ENCODE peak calls at places on chromosomes 2 and 18, in seven cellular contexts. One of them, this sample, is unnamed.

GRCh38 chr2:100988630-100989417 is 13.3 kb upstream of the RPL31 start:
- DNase-seq in PC-3: no peak
- DNase-seq in PC-9: no peak
- DNase-seq in brain microvascular endothelial cell: peak; percentile 26
- DNase-seq in HFF-Myc: no peak
- DNase-seq in bronchial epithelial cell: no peak
- DNase-seq in AG09309: no peak
- DNase-seq in this sample: no peak

GRCh38 chr2:71675296-71675695 is 221.9 kb downstream of the DYSF start:
- DNase-seq in PC-3: no peak
- DNase-seq in PC-9: peak; percentile 66
- DNase-seq in brain microvascular endothelial cell: no peak
- DNase-seq in HFF-Myc: no peak
- DNase-seq in bronchial epithelial cell: peak; percentile 68
- DNase-seq in AG09309: no peak
- DNase-seq in this sample: peak; percentile 59

GRCh38 chr18:79645291-79645983 is 34.2 kb upstream of the CTDP1 start:
- DNase-seq in PC-3: no peak
- DNase-seq in PC-9: no peak
- DNase-seq in brain microvascular endothelial cell: no peak
- DNase-seq in HFF-Myc: no peak
- DNase-seq in bronchial epithelial cell: no peak
- DNase-seq in AG09309: no peak
- DNase-seq in this sample: no peak

GRCh38 chr2:28469947-28470585 is 25.8 kb upstream of the PLB1 start:
- DNase-seq in PC-3: no peak
- DNase-seq in PC-9: no peak
- DNase-seq in brain microvascular endothelial cell: no peak
- DNase-seq in HFF-Myc: no peak
- DNase-seq in bronchial epithelial cell: no peak
- DNase-seq in AG09309: no peak
- DNase-seq in this sample: no peak

GRCh38 chr2:40431600-40431955 is 20.3 kb downstream of the SLC8A1 start:
- DNase-seq in PC-3: peak; percentile 46
- DNase-seq in PC-9: no peak
- DNase-seq in brain microvascular endothelial cell: peak; percentile 29
- DNase-seq in HFF-Myc: peak; percentile 57
- DNase-seq in bronchial epithelial cell: peak; percentile 68
- DNase-seq in AG09309: peak; percentile 68
- DNase-seq in this sample: peak; percentile 60

GRCh38 chr2:162056796-162057399 is 17.1 kb downstream of the DPP4 start:
- DNase-seq in PC-3: peak; percentile 39
- DNase-seq in PC-9: no peak
- DNase-seq in brain microvascular endothelial cell: no peak
- DNase-seq in HFF-Myc: no peak
- DNase-seq in bronchial epithelial cell: peak; percentile 31
- DNase-seq in AG09309: no peak
- DNase-seq in this sample: no peak

GRCh38 chr2:62506421-62506750 is 391 bp upstream of the TMEM17 start:
- DNase-seq in PC-3: no peak
- DNase-seq in PC-9: no peak
- DNase-seq in brain microvascular endothelial cell: no peak
- DNase-seq in HFF-Myc: no peak
- DNase-seq in bronchial epithelial cell: peak; percentile 57
- DNase-seq in AG09309: no peak
- DNase-seq in this sample: no peak

GRCh38 chr18:67783215-67783946 is 266.9 kb upstream of the DSEL start:
- DNase-seq in PC-3: peak; percentile 96
- DNase-seq in PC-9: no peak
- DNase-seq in brain microvascular endothelial cell: peak; percentile 77
- DNase-seq in HFF-Myc: peak; percentile 56
- DNase-seq in bronchial epithelial cell: peak; percentile 95
- DNase-seq in AG09309: peak; percentile 80
- DNase-seq in this sample: peak; percentile 83

GRCh38 chr2:160224060-160224459 is 24.0 kb upstream of the ITGB6 start:
- DNase-seq in PC-3: peak; percentile 96
- DNase-seq in PC-9: no peak
- DNase-seq in brain microvascular endothelial cell: peak; percentile 96
- DNase-seq in HFF-Myc: peak; percentile 81
- DNase-seq in bronchial epithelial cell: peak; percentile 98
- DNase-seq in AG09309: peak; percentile 89
- DNase-seq in this sample: peak; percentile 97

GRCh38 chr2:141611981-141612380 is 518.8 kb downstream of the LRP1B start:
- DNase-seq in PC-3: peak; percentile 75
- DNase-seq in PC-9: no peak
- DNase-seq in brain microvascular endothelial cell: no peak
- DNase-seq in HFF-Myc: no peak
- DNase-seq in bronchial epithelial cell: peak; percentile 79
- DNase-seq in AG09309: no peak
- DNase-seq in this sample: no peak

GRCh38 chr2:58376592-58376991 is 135.5 kb upstream of the FANCL start:
- DNase-seq in PC-3: peak; percentile 86
- DNase-seq in PC-9: no peak
- DNase-seq in brain microvascular endothelial cell: no peak
- DNase-seq in HFF-Myc: no peak
- DNase-seq in bronchial epithelial cell: peak; percentile 75
- DNase-seq in AG09309: no peak
- DNase-seq in this sample: peak; percentile 6

GRCh38 chr2:97712693-97713295 is 582 bp upstream of the ZAP70 start:
- DNase-seq in PC-3: no peak
- DNase-seq in PC-9: no peak
- DNase-seq in brain microvascular endothelial cell: no peak
- DNase-seq in HFF-Myc: no peak
- DNase-seq in bronchial epithelial cell: no peak
- DNase-seq in AG09309: no peak
- DNase-seq in this sample: no peak

GRCh38 chr2:235669983-235670962 is 176.4 kb downstream of the AGAP1 start:
- DNase-seq in PC-3: peak; percentile 64
- DNase-seq in PC-9: peak; percentile 74
- DNase-seq in brain microvascular endothelial cell: peak; percentile 70
- DNase-seq in HFF-Myc: peak; percentile 31
- DNase-seq in bronchial epithelial cell: peak; percentile 35
- DNase-seq in AG09309: peak; percentile 39
- DNase-seq in this sample: peak; percentile 62

GRCh38 chr18:77054288-77054605 is 78.3 kb downstream of the MBP start:
- DNase-seq in PC-3: no peak
- DNase-seq in PC-9: no peak
- DNase-seq in brain microvascular endothelial cell: no peak
- DNase-seq in HFF-Myc: no peak
- DNase-seq in bronchial epithelial cell: no peak
- DNase-seq in AG09309: no peak
- DNase-seq in this sample: no peak

GRCh38 chr2:186099772-186100171 is 361.2 kb downstream of the FSIP2 start:
- DNase-seq in PC-3: no peak
- DNase-seq in PC-9: no peak
- DNase-seq in brain microvascular endothelial cell: no peak
- DNase-seq in HFF-Myc: no peak
- DNase-seq in bronchial epithelial cell: no peak
- DNase-seq in AG09309: no peak
- DNase-seq in this sample: no peak

GRCh38 chr2:157789161-157789720 is 86.9 kb downstream of the ACVR1 start:
- DNase-seq in PC-3: no peak
- DNase-seq in PC-9: no peak
- DNase-seq in brain microvascular endothelial cell: no peak
- DNase-seq in HFF-Myc: no peak
- DNase-seq in bronchial epithelial cell: no peak
- DNase-seq in AG09309: no peak
- DNase-seq in this sample: no peak
- TF ChIP-seq CTCF in PC-3: no peak
- TF ChIP-seq CTCF in PC-9: no peak
- TF ChIP-seq CTCF in brain microvascular endothelial cell: no peak
- TF ChIP-seq CTCF in HFF-Myc: no peak
- TF ChIP-seq CTCF in bronchial epithelial cell: no peak
- TF ChIP-seq CTCF in AG09309: no peak
- TF ChIP-seq CTCF in this sample: no peak

DNA sequence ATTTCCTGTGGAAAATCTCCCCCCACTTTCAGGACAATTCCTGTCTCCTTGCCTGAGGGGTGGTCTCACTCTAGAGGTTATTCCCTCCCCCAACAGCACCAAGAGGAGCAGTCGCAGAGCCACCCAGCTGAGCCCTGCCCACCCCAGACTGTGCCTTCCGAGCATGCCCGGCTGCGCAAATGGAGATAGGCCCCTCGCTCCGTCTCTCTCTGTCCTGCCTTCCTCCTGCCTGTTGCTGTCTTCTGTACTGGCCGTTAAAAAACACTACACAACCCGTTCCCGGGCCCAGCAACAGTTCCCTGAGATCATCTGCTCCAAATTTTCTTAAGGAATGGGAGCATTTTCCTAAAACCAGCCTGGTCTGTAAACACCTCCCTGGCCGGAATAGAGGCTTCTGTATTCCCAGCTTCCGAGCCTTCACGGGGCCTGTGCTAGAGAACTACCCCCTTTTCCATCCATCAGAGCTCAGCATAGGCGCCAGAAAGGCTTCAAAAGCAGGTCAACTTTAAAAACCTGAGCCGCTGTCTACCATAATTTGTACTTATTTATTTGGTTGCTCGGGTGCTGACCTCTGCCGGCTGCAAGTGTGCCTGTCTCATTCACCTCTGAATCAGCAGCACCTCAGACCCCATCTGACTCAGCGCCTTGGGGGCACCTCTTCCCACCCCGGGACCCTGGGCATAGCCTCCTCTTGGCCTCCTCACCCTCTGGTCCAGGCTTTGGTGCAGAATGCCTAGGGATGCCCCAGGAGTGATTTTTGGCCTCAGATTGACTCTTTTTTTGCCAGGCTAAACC is 159.4 kb downstream of the PXDN start:
- DNase-seq in PC-3: peak; percentile 46
- DNase-seq in PC-9: peak; percentile 23
- DNase-seq in brain microvascular endothelial cell: no peak
- DNase-seq in HFF-Myc: no peak
- DNase-seq in bronchial epithelial cell: no peak
- DNase-seq in AG09309: no peak
- DNase-seq in this sample: peak; percentile 34
- TF ChIP-seq CTCF in PC-3: peak; percentile 67
- TF ChIP-seq CTCF in PC-9: no peak
- TF ChIP-seq CTCF in brain microvascular endothelial cell: peak; percentile 60
- TF ChIP-seq CTCF in HFF-Myc: peak; percentile 19
- TF ChIP-seq CTCF in bronchial epithelial cell: peak; percentile 10
- TF ChIP-seq CTCF in AG09309: peak; percentile 37
- TF ChIP-seq CTCF in this sample: peak; percentile 34

DNA sequence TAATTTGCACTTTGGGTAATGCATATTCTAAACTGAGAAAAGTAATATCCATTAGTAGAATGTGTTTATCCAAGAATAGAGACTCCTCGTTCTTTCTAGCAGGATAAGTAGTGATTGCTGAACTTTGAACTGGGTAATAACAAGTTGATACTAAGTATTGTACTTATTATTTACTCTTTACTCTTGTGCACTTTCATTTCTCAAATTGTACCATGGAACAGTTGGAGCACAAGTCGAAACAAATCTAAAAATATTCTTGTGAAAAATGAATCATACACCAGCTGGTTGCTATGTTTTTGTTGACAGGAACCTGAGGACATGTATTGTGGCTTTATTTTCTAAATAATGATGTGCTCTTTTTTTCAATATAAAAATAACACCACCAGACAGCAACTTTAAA is 111.9 kb downstream of the RGPD3 start:
- DNase-seq in PC-3: no peak
- DNase-seq in PC-9: no peak
- DNase-seq in brain microvascular endothelial cell: no peak
- DNase-seq in HFF-Myc: no peak
- DNase-seq in bronchial epithelial cell: peak; percentile 58
- DNase-seq in AG09309: no peak
- DNase-seq in this sample: no peak
- TF ChIP-seq CTCF in PC-3: no peak
- TF ChIP-seq CTCF in PC-9: no peak
- TF ChIP-seq CTCF in brain microvascular endothelial cell: no peak
- TF ChIP-seq CTCF in HFF-Myc: no peak
- TF ChIP-seq CTCF in bronchial epithelial cell: no peak
- TF ChIP-seq CTCF in AG09309: no peak
- TF ChIP-seq CTCF in this sample: no peak

DNA sequence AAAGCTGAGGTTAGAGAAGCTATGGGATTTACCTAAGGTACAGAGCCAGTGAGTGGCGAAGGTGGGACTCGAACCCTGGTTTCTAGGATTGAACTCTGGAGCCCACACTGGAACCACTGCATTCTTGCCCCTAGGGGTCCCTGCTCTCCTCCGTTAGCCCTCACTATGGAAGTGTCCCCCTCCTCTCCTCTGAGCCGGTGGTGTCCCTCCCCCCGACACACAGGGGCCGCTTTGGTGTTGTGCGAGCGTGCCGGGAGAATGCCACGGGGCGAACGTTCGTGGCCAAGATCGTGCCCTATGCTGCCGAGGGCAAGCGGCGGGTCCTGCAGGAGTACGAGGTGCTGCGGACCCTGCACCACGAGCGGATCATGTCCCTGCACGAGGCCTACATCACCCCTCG is 8.5 kb upstream of the GMPPA start:
- DNase-seq in PC-3: no peak
- DNase-seq in PC-9: no peak
- DNase-seq in brain microvascular endothelial cell: no peak
- DNase-seq in HFF-Myc: no peak
- DNase-seq in bronchial epithelial cell: no peak
- DNase-seq in AG09309: no peak
- DNase-seq in this sample: no peak
- TF ChIP-seq CTCF in PC-3: peak; percentile 14
- TF ChIP-seq CTCF in PC-9: no peak
- TF ChIP-seq CTCF in brain microvascular endothelial cell: peak; percentile 14
- TF ChIP-seq CTCF in HFF-Myc: peak; percentile 13
- TF ChIP-seq CTCF in bronchial epithelial cell: no peak
- TF ChIP-seq CTCF in AG09309: no peak
- TF ChIP-seq CTCF in this sample: no peak

GRCh38 chr18:35072616-35073015 is 31.4 kb downstream of the MAPRE2 start:
- DNase-seq in PC-3: no peak
- DNase-seq in PC-9: no peak
- DNase-seq in brain microvascular endothelial cell: no peak
- DNase-seq in HFF-Myc: no peak
- DNase-seq in bronchial epithelial cell: no peak
- DNase-seq in AG09309: no peak
- DNase-seq in this sample: no peak
- TF ChIP-seq CTCF in PC-3: no peak
- TF ChIP-seq CTCF in PC-9: no peak
- TF ChIP-seq CTCF in brain microvascular endothelial cell: no peak
- TF ChIP-seq CTCF in HFF-Myc: no peak
- TF ChIP-seq CTCF in bronchial epithelial cell: no peak
- TF ChIP-seq CTCF in AG09309: no peak
- TF ChIP-seq CTCF in this sample: no peak

GRCh38 chr18:27959101-27959500 is 217.8 kb downstream of the CDH2 start:
- DNase-seq in PC-3: no peak
- DNase-seq in PC-9: no peak
- DNase-seq in brain microvascular endothelial cell: no peak
- DNase-seq in HFF-Myc: no peak
- DNase-seq in bronchial epithelial cell: no peak
- DNase-seq in AG09309: no peak
- DNase-seq in this sample: no peak

GRCh38 chr18:27956001-27956400 is 220.9 kb downstream of the CDH2 start:
- DNase-seq in PC-3: no peak
- DNase-seq in PC-9: no peak
- DNase-seq in brain microvascular endothelial cell: no peak
- DNase-seq in HFF-Myc: no peak
- DNase-seq in bronchial epithelial cell: no peak
- DNase-seq in AG09309: no peak
- DNase-seq in this sample: no peak

GRCh38 chr18:27952741-27953140 is 224.2 kb downstream of the CDH2 start:
- DNase-seq in PC-3: no peak
- DNase-seq in PC-9: no peak
- DNase-seq in brain microvascular endothelial cell: no peak
- DNase-seq in HFF-Myc: no peak
- DNase-seq in bronchial epithelial cell: no peak
- DNase-seq in AG09309: no peak
- DNase-seq in this sample: no peak

GRCh38 chr18:27948981-27949380 is 227.9 kb downstream of the CDH2 start:
- DNase-seq in PC-3: no peak
- DNase-seq in PC-9: no peak
- DNase-seq in brain microvascular endothelial cell: no peak
- DNase-seq in HFF-Myc: no peak
- DNase-seq in bronchial epithelial cell: no peak
- DNase-seq in AG09309: no peak
- DNase-seq in this sample: no peak

GRCh38 chr18:27954226-27954625 is 222.7 kb downstream of the CDH2 start:
- DNase-seq in PC-3: peak; percentile 13
- DNase-seq in PC-9: no peak
- DNase-seq in brain microvascular endothelial cell: peak; percentile 86
- DNase-seq in HFF-Myc: peak; percentile 12
- DNase-seq in bronchial epithelial cell: peak; percentile 29
- DNase-seq in AG09309: peak; percentile 44
- DNase-seq in this sample: peak; percentile 3
- TF ChIP-seq CTCF in PC-3: no peak
- TF ChIP-seq CTCF in PC-9: no peak
- TF ChIP-seq CTCF in brain microvascular endothelial cell: peak; percentile 19
- TF ChIP-seq CTCF in HFF-Myc: no peak
- TF ChIP-seq CTCF in bronchial epithelial cell: no peak
- TF ChIP-seq CTCF in AG09309: no peak
- TF ChIP-seq CTCF in this sample: no peak